ENCODE peak calls at places on chromosomes 5 and 9, in eight cellular contexts. One of them, this sample, is unnamed.

GRCh38 chr5:125043781-125044391 is 297.4 kb upstream of the ZNF608 start:
- DNase-seq in HuH-7.5: peak
- DNase-seq in astrocyte of the cerebellum: peak
- DNase-seq in NCI-H526: no peak
- DNase-seq in midbrain: no peak
- DNase-seq in globus pallidus: no peak
- DNase-seq in ureter: no peak
- DNase-seq in iPS-NIHi11: peak
- DNase-seq in this sample: peak

GRCh38 chr9:86141843-86142242 is 42.5 kb upstream of the GOLM1 start:
- DNase-seq in midbrain: no peak
- DNase-seq in ureter: no peak
- DNase-seq in astrocyte of the cerebellum: no peak
- DNase-seq in iPS-NIHi11: no peak
- DNase-seq in HuH-7.5: no peak
- DNase-seq in NCI-H526: no peak
- DNase-seq in globus pallidus: no peak
- DNase-seq in this sample: no peak

GRCh38 chr5:157511656-157512644 is 51.9 kb downstream of the NIPAL4 start:
- DNase-seq in NCI-H526: no peak
- DNase-seq in ureter: peak
- DNase-seq in HuH-7.5: no peak
- DNase-seq in globus pallidus: peak
- DNase-seq in iPS-NIHi11: peak
- DNase-seq in midbrain: peak
- DNase-seq in astrocyte of the cerebellum: peak
- DNase-seq in this sample: peak

GRCh38 chr9:108271646-108272349 is 584.0 kb downstream of the ACTL7B start:
- DNase-seq in iPS-NIHi11: peak
- DNase-seq in midbrain: peak
- DNase-seq in NCI-H526: peak
- DNase-seq in HuH-7.5: no peak
- DNase-seq in ureter: no peak
- DNase-seq in astrocyte of the cerebellum: peak
- DNase-seq in globus pallidus: no peak
- DNase-seq in this sample: no peak

GRCh38 chr9:111658943-111659342 is 2.5 kb upstream of the GNG10 start:
- DNase-seq in globus pallidus: no peak
- DNase-seq in astrocyte of the cerebellum: no peak
- DNase-seq in midbrain: no peak
- DNase-seq in iPS-NIHi11: no peak
- DNase-seq in NCI-H526: no peak
- DNase-seq in ureter: no peak
- DNase-seq in HuH-7.5: no peak
- DNase-seq in this sample: no peak

GRCh38 chr9:120080781-120081180 is 499.2 kb downstream of the CDK5RAP2 start:
- DNase-seq in globus pallidus: no peak
- DNase-seq in iPS-NIHi11: no peak
- DNase-seq in ureter: no peak
- DNase-seq in NCI-H526: no peak
- DNase-seq in midbrain: no peak
- DNase-seq in HuH-7.5: no peak
- DNase-seq in astrocyte of the cerebellum: no peak
- DNase-seq in this sample: no peak

GRCh38 chr9:91424403-91425176 is 958 bp upstream of the NFIL3 start:
- DNase-seq in iPS-NIHi11: peak
- DNase-seq in midbrain: peak
- DNase-seq in astrocyte of the cerebellum: peak
- DNase-seq in HuH-7.5: peak
- DNase-seq in NCI-H526: no peak
- DNase-seq in globus pallidus: peak
- DNase-seq in ureter: peak
- DNase-seq in this sample: peak

GRCh38 chr9:124697326-124698200 is 73.5 kb downstream of the NR6A1 start:
- DNase-seq in midbrain: no peak
- DNase-seq in HuH-7.5: no peak
- DNase-seq in iPS-NIHi11: no peak
- DNase-seq in NCI-H526: no peak
- DNase-seq in astrocyte of the cerebellum: no peak
- DNase-seq in ureter: no peak
- DNase-seq in globus pallidus: no peak
- DNase-seq in this sample: no peak

GRCh38 chr5:172559004-172559932 is 81.8 kb upstream of the NEURL1B start:
- DNase-seq in iPS-NIHi11: no peak
- DNase-seq in astrocyte of the cerebellum: peak
- DNase-seq in NCI-H526: no peak
- DNase-seq in globus pallidus: no peak
- DNase-seq in HuH-7.5: no peak
- DNase-seq in ureter: peak
- DNase-seq in midbrain: no peak
- DNase-seq in this sample: peak